ENCODE peak calls at places on chromosomes 11 and 22, in four cellular contexts. One of them, this sample, is unnamed.

GRCh38 chr11:16603890-16604783 is 134.3 kb upstream of the C11orf58 start:
- DNase-seq in fibroblast of mammary gland: no peak
- DNase-seq in left lung: peak
- DNase-seq in glutamatergic neuron: peak
- DNase-seq in this sample: peak

GRCh38 chr11:61701298-61701993 is 21.3 kb downstream of the DAGLA start:
- DNase-seq in glutamatergic neuron: peak
- DNase-seq in fibroblast of mammary gland: no peak
- DNase-seq in left lung: no peak
- DNase-seq in this sample: peak

GRCh38 chr11:55826919-55827318 is at the start of gene OR5L2:
- DNase-seq in fibroblast of mammary gland: no peak
- DNase-seq in left lung: no peak
- DNase-seq in glutamatergic neuron: no peak
- DNase-seq in this sample: no peak

GRCh38 chr11:44564653-44565007 is 833 bp upstream of the CD82 start:
- DNase-seq in glutamatergic neuron: no peak
- DNase-seq in fibroblast of mammary gland: peak
- DNase-seq in left lung: peak
- DNase-seq in this sample: peak

GRCh38 chr11:69613594-69613993 is 27.4 kb upstream of the CCND1 start:
- DNase-seq in fibroblast of mammary gland: no peak
- DNase-seq in glutamatergic neuron: no peak
- DNase-seq in left lung: no peak
- DNase-seq in this sample: no peak

GRCh38 chr11:84686726-84687125 is 940.4 kb downstream of the DLG2 start:
- DNase-seq in left lung: no peak
- DNase-seq in fibroblast of mammary gland: no peak
- DNase-seq in glutamatergic neuron: no peak
- DNase-seq in this sample: no peak

GRCh38 chr11:44566952-44567875 is 1.8 kb downstream of the CD82 start:
- DNase-seq in glutamatergic neuron: no peak
- DNase-seq in fibroblast of mammary gland: no peak
- DNase-seq in left lung: peak
- DNase-seq in this sample: no peak

GRCh38 chr11:121551463-121551862 is 98.7 kb upstream of the SORL1-AS1 start:
- DNase-seq in left lung: no peak
- DNase-seq in glutamatergic neuron: no peak
- DNase-seq in fibroblast of mammary gland: no peak
- DNase-seq in this sample: no peak

GRCh38 chr11:69535928-69536327 is 54.5 kb downstream of the LINC01488 start:
- DNase-seq in fibroblast of mammary gland: no peak
- DNase-seq in left lung: no peak
- DNase-seq in glutamatergic neuron: peak
- DNase-seq in this sample: peak

GRCh38 chr11:61983419-61983818 is 16.0 kb upstream of the FTH1 start:
- DNase-seq in left lung: no peak
- DNase-seq in fibroblast of mammary gland: no peak
- DNase-seq in glutamatergic neuron: no peak
- DNase-seq in this sample: no peak

GRCh38 chr11:57800444-57801184 is 39.0 kb downstream of the CTNND1 start:
- DNase-seq in fibroblast of mammary gland: peak
- DNase-seq in glutamatergic neuron: no peak
- DNase-seq in left lung: no peak
- DNase-seq in this sample: no peak

GRCh38 chr11:1486054-1486825 is at the start of gene MOB2:
- DNase-seq in glutamatergic neuron: peak
- DNase-seq in left lung: no peak
- DNase-seq in fibroblast of mammary gland: no peak
- DNase-seq in this sample: peak

GRCh38 chr22:41030891-41031290 is 61.5 kb upstream of the EP300 start:
- DNase-seq in glutamatergic neuron: no peak
- DNase-seq in fibroblast of mammary gland: peak
- DNase-seq in left lung: no peak
- DNase-seq in this sample: no peak

GRCh38 chr11:76153609-76153949 is 52.7 kb downstream of the WNT11 start:
- DNase-seq in fibroblast of mammary gland: no peak
- DNase-seq in glutamatergic neuron: no peak
- DNase-seq in left lung: no peak
- DNase-seq in this sample: no peak

GRCh38 chr11:68598816-68599653 is 85.3 kb upstream of the GAL start:
- DNase-seq in glutamatergic neuron: no peak
- DNase-seq in fibroblast of mammary gland: peak
- DNase-seq in left lung: no peak
- DNase-seq in this sample: no peak

GRCh38 chr11:23423119-23423518 is 562.8 kb upstream of the CCDC179 start:
- DNase-seq in left lung: no peak
- DNase-seq in fibroblast of mammary gland: no peak
- DNase-seq in glutamatergic neuron: no peak
- DNase-seq in this sample: no peak

GRCh38 chr22:32475428-32476010 is 908 bp downstream of the FBXO7 start:
- DNase-seq in left lung: peak
- DNase-seq in fibroblast of mammary gland: no peak
- DNase-seq in glutamatergic neuron: no peak
- DNase-seq in this sample: no peak

GRCh38 chr11:117193130-117194020 is 5.8 kb upstream of the TAGLN start:
- DNase-seq in glutamatergic neuron: no peak
- DNase-seq in left lung: no peak
- DNase-seq in fibroblast of mammary gland: no peak
- DNase-seq in this sample: peak

GRCh38 chr11:8090756-8091155 is 9.7 kb downstream of the TUB start:
- DNase-seq in fibroblast of mammary gland: peak
- DNase-seq in glutamatergic neuron: peak
- DNase-seq in left lung: peak
- DNase-seq in this sample: no peak

GRCh38 chr11:119728226-119728626 is 774 bp downstream of the NECTIN1 start:
- DNase-seq in fibroblast of mammary gland: no peak
- DNase-seq in glutamatergic neuron: no peak
- DNase-seq in left lung: no peak
- DNase-seq in this sample: no peak

GRCh38 chr11:119727523-119728081 is 1.4 kb downstream of the NECTIN1 start:
- DNase-seq in glutamatergic neuron: peak
- DNase-seq in left lung: peak
- DNase-seq in fibroblast of mammary gland: no peak
- DNase-seq in this sample: no peak

GRCh38 chr11:119729581-119730346 is 764 bp upstream of the NECTIN1 start:
- DNase-seq in fibroblast of mammary gland: peak
- DNase-seq in left lung: peak
- DNase-seq in glutamatergic neuron: no peak
- DNase-seq in this sample: no peak

GRCh38 chr11:119730347-119730613 is 1.3 kb upstream of the NECTIN1 start:
- DNase-seq in left lung: no peak
- DNase-seq in fibroblast of mammary gland: no peak
- DNase-seq in glutamatergic neuron: no peak
- DNase-seq in this sample: no peak

DNA sequence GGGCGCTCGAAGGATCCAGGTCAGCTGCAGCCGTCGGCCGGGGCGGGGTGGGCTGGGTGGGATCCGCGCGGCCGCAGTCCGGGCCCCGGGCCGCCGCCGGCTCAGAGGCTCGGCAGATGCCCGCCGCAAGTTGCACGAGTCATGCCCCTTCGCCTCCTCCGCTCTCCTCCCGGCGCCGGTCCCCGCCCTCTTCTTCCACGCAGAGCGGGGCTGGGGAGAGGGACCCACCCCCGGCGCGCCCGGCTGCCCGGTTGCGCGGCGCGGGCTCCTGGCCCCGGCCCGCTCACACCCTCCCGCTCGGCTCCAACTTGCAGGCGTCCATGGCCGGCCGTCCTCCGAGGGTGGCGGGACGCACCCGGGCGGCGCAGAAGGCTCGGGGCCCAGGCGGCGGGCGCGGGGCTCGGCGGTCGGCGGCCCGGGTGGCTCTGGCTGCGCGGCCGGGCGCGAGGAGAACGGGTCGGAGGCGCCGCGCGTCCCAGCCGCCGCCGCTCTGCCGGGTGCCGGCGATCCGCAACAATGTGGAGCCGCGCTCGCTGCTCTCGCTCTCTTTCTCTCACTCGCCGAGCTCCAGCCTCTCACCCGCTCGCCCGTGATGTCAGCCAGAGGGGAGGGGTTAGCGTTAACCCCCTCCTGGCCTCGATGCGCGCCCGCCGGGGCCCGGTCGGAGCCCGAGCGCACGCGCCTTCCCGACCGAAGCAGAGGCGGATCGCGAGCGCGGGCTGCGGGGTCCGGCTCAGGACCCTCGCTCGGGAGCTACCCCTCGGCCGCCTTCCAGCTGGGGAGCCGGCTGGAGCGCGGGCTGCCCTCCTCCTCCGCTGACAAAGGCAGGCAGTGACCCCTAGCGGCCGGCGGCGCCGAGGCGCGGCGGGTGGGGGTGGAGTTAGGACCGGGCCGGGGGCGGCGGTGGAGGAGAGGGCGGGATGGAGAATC is at the start of gene NECTIN1:
- DNase-seq in fibroblast of mammary gland: peak
- DNase-seq in glutamatergic neuron: peak
- DNase-seq in left lung: peak
- DNase-seq in this sample: peak
- TF ChIP-seq CTCF in fibroblast of mammary gland: peak
- TF ChIP-seq CTCF in glutamatergic neuron: peak
- TF ChIP-seq CTCF in left lung: peak
- TF ChIP-seq CTCF in this sample: peak

GRCh38 chr11:91495837-91496236 is 728.8 kb upstream of the FAT3 start:
- DNase-seq in fibroblast of mammary gland: no peak
- DNase-seq in left lung: no peak
- DNase-seq in glutamatergic neuron: no peak
- DNase-seq in this sample: no peak
- TF ChIP-seq CTCF in fibroblast of mammary gland: no peak
- TF ChIP-seq CTCF in left lung: no peak
- TF ChIP-seq CTCF in glutamatergic neuron: no peak
- TF ChIP-seq CTCF in this sample: no peak

GRCh38 chr11:131234146-131234680 is 136.2 kb upstream of the NTM start:
- DNase-seq in fibroblast of mammary gland: no peak
- DNase-seq in glutamatergic neuron: no peak
- DNase-seq in left lung: no peak
- DNase-seq in this sample: no peak
- TF ChIP-seq CTCF in fibroblast of mammary gland: no peak
- TF ChIP-seq CTCF in glutamatergic neuron: no peak
- TF ChIP-seq CTCF in left lung: no peak
- TF ChIP-seq CTCF in this sample: no peak

DNA sequence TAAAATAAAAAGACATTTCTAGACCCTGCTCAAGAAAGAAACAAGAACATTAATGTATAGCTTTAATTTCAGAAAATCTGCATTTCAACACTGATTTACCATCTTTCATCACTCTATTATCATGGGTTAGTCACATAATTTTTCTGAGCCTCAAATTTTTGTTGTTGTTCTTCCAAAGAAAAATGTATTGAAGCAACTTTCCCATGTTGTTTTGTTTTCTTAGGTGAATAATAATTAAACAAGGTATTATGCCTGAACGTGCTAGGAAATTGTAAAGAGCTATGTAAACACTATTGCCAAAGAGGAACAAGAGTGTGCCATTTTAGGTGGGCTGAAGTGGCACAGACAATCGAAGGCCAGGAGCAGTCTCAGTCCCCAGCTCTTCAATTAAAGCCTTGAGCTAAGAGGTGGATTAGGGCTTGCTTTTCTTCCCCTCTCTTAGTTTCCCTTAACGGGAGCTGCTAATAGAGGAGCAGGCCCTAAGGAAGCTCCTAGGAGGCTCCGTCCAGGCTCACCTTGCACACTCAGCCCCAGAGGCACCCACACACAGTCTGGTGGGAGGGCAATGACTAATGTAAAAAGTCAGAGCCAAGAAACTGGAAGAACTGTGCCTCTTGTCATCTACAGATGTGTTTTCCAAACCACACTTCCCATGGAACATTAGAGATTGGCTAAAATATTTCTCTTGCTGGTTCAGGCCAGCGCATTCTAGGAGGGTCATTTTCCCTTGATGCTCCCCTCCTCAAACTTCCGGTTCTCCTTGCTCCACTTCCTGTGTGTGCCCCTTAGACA is 8.8 kb upstream of the UBASH3B start:
- DNase-seq in fibroblast of mammary gland: peak
- DNase-seq in glutamatergic neuron: no peak
- DNase-seq in left lung: no peak
- DNase-seq in this sample: no peak
- TF ChIP-seq CTCF in fibroblast of mammary gland: no peak
- TF ChIP-seq CTCF in glutamatergic neuron: no peak
- TF ChIP-seq CTCF in left lung: no peak
- TF ChIP-seq CTCF in this sample: no peak

DNA sequence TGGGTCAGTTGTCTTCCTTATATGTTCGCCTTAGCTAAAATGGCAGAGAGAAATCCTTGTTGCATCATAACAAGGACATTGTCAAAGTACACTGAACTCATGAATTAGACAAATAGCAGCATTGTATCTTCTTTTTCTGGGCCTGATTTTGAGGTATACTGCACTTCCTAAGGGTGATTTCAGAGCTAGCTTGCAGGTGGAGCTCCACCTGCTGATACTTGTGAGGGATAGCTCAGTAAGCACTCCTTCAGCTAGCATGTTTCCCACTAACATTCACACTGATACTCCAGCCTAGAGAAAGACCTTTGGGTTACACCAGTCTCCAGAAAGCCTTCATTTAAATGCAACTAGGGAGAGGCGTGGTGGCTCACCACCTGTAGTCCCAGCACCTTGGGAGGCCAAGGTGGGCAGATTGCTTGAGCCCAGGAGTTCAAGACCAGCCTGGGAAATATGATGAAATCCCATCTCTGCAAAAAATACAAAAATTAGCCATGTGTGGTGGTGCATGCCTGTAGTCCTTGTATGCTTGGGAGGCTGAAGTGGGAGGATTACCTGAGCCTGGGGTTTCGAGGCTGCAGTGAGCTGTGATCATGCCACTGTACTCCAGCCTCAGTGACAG is 29.8 kb downstream of the JAM3 start:
- DNase-seq in fibroblast of mammary gland: no peak
- DNase-seq in left lung: no peak
- DNase-seq in glutamatergic neuron: no peak
- DNase-seq in this sample: no peak
- TF ChIP-seq CTCF in fibroblast of mammary gland: peak
- TF ChIP-seq CTCF in left lung: no peak
- TF ChIP-seq CTCF in glutamatergic neuron: no peak
- TF ChIP-seq CTCF in this sample: no peak

This sample was measured in CD14-positive monocyte.